ENCODE peak calls at places on chromosomes 7 and 10, in six cellular contexts. One of them, this sample, is unnamed.

GRCh38 chr7:121288894-121289293 is 39.9 kb upstream of the WNT16 start:
- DNase-seq in lower lobe of right lung: no peak
- DNase-seq in fibroblast of villous mesenchyme: peak
- DNase-seq in AG04450: peak
- DNase-seq in uterus: no peak
- DNase-seq in OCI-LY7: no peak
- DNase-seq in this sample: peak

GRCh38 chr10:118481871-118482270 is 113.6 kb downstream of the PRLHR start:
- DNase-seq in AG04450: no peak
- DNase-seq in uterus: no peak
- DNase-seq in lower lobe of right lung: no peak
- DNase-seq in fibroblast of villous mesenchyme: no peak
- DNase-seq in OCI-LY7: no peak
- DNase-seq in this sample: no peak

GRCh38 chr10:17836917-17837316 is 27.8 kb downstream of the MRC1 start:
- DNase-seq in AG04450: peak
- DNase-seq in lower lobe of right lung: no peak
- DNase-seq in fibroblast of villous mesenchyme: peak
- DNase-seq in uterus: no peak
- DNase-seq in OCI-LY7: no peak
- DNase-seq in this sample: peak

GRCh38 chr10:36177071-36177470 is 535.0 kb upstream of the FZD8 start:
- DNase-seq in fibroblast of villous mesenchyme: no peak
- DNase-seq in uterus: no peak
- DNase-seq in OCI-LY7: no peak
- DNase-seq in AG04450: no peak
- DNase-seq in lower lobe of right lung: no peak
- DNase-seq in this sample: no peak

GRCh38 chr7:4931932-4932331 is 27.1 kb downstream of the MMD2 start:
- DNase-seq in fibroblast of villous mesenchyme: no peak
- DNase-seq in AG04450: no peak
- DNase-seq in lower lobe of right lung: no peak
- DNase-seq in OCI-LY7: no peak
- DNase-seq in uterus: no peak
- DNase-seq in this sample: peak

GRCh38 chr7:48154792-48155413 is 16.4 kb upstream of the ABCA13 start:
- DNase-seq in OCI-LY7: peak
- DNase-seq in lower lobe of right lung: no peak
- DNase-seq in AG04450: no peak
- DNase-seq in uterus: no peak
- DNase-seq in fibroblast of villous mesenchyme: peak
- DNase-seq in this sample: no peak

GRCh38 chr10:44284198-44285084 is 100.5 kb downstream of the CXCL12 start:
- DNase-seq in OCI-LY7: no peak
- DNase-seq in lower lobe of right lung: no peak
- DNase-seq in fibroblast of villous mesenchyme: no peak
- DNase-seq in uterus: no peak
- DNase-seq in AG04450: no peak
- DNase-seq in this sample: no peak

GRCh38 chr7:88668591-88668990 is 90.9 kb upstream of the ZNF804B start:
- DNase-seq in AG04450: no peak
- DNase-seq in uterus: no peak
- DNase-seq in fibroblast of villous mesenchyme: no peak
- DNase-seq in lower lobe of right lung: no peak
- DNase-seq in OCI-LY7: no peak
- DNase-seq in this sample: no peak

GRCh38 chr7:518630-519428 is 817 bp downstream of the PDGFA start:
- DNase-seq in uterus: peak
- DNase-seq in AG04450: no peak
- DNase-seq in OCI-LY7: no peak
- DNase-seq in fibroblast of villous mesenchyme: peak
- DNase-seq in lower lobe of right lung: peak
- DNase-seq in this sample: peak

GRCh38 chr7:25303380-25304321 is 75.4 kb upstream of the NPVF start:
- DNase-seq in OCI-LY7: no peak
- DNase-seq in uterus: no peak
- DNase-seq in lower lobe of right lung: no peak
- DNase-seq in fibroblast of villous mesenchyme: peak
- DNase-seq in AG04450: no peak
- DNase-seq in this sample: no peak

GRCh38 chr10:129055966-129056365 is 411.1 kb upstream of the MGMT start:
- DNase-seq in fibroblast of villous mesenchyme: no peak
- DNase-seq in OCI-LY7: no peak
- DNase-seq in uterus: no peak
- DNase-seq in lower lobe of right lung: no peak
- DNase-seq in AG04450: no peak
- DNase-seq in this sample: no peak

GRCh38 chr10:60480865-60481563 is 91.3 kb upstream of the ANK3 start:
- DNase-seq in OCI-LY7: no peak
- DNase-seq in fibroblast of villous mesenchyme: peak
- DNase-seq in uterus: no peak
- DNase-seq in lower lobe of right lung: no peak
- DNase-seq in AG04450: peak
- DNase-seq in this sample: peak

GRCh38 chr7:65269150-65269856 is 104.4 kb upstream of the ZNF92 start:
- DNase-seq in AG04450: peak
- DNase-seq in lower lobe of right lung: peak
- DNase-seq in fibroblast of villous mesenchyme: peak
- DNase-seq in OCI-LY7: peak
- DNase-seq in uterus: no peak
- DNase-seq in this sample: no peak

GRCh38 chr7:47525066-47525623 is 56.8 kb downstream of the TNS3 start:
- DNase-seq in lower lobe of right lung: no peak
- DNase-seq in OCI-LY7: no peak
- DNase-seq in uterus: no peak
- DNase-seq in AG04450: no peak
- DNase-seq in fibroblast of villous mesenchyme: no peak
- DNase-seq in this sample: no peak

GRCh38 chr7:159046300-159046699 is 98.4 kb downstream of the VIPR2 start:
- DNase-seq in lower lobe of right lung: no peak
- DNase-seq in uterus: no peak
- DNase-seq in AG04450: no peak
- DNase-seq in OCI-LY7: no peak
- DNase-seq in fibroblast of villous mesenchyme: no peak
- DNase-seq in this sample: no peak

GRCh38 chr7:43877968-43878864 is 8.9 kb upstream of the MRPS24 start:
- DNase-seq in lower lobe of right lung: no peak
- DNase-seq in OCI-LY7: no peak
- DNase-seq in uterus: no peak
- DNase-seq in AG04450: no peak
- DNase-seq in fibroblast of villous mesenchyme: no peak
- DNase-seq in this sample: no peak

GRCh38 chr10:82889703-82890102 is 1014.7 kb downstream of the NRG3 start:
- DNase-seq in OCI-LY7: no peak
- DNase-seq in uterus: no peak
- DNase-seq in AG04450: no peak
- DNase-seq in lower lobe of right lung: no peak
- DNase-seq in fibroblast of villous mesenchyme: no peak
- DNase-seq in this sample: no peak

GRCh38 chr7:46369933-46370654 is 449.0 kb upstream of the IGFBP3 start:
- DNase-seq in AG04450: peak
- DNase-seq in lower lobe of right lung: no peak
- DNase-seq in uterus: no peak
- DNase-seq in fibroblast of villous mesenchyme: peak
- DNase-seq in OCI-LY7: no peak
- DNase-seq in this sample: peak

GRCh38 chr7:91330378-91331295 is 66.4 kb downstream of the FZD1 start:
- DNase-seq in OCI-LY7: no peak
- DNase-seq in fibroblast of villous mesenchyme: no peak
- DNase-seq in uterus: no peak
- DNase-seq in lower lobe of right lung: no peak
- DNase-seq in AG04450: no peak
- DNase-seq in this sample: peak

GRCh38 chr10:24215603-24216002 is 6.7 kb downstream of the KIAA1217 start:
- DNase-seq in fibroblast of villous mesenchyme: no peak
- DNase-seq in AG04450: no peak
- DNase-seq in uterus: no peak
- DNase-seq in lower lobe of right lung: no peak
- DNase-seq in OCI-LY7: no peak
- DNase-seq in this sample: no peak

GRCh38 chr7:55144333-55144954 is 125.6 kb downstream of the EGFR start:
- DNase-seq in OCI-LY7: no peak
- DNase-seq in lower lobe of right lung: no peak
- DNase-seq in fibroblast of villous mesenchyme: no peak
- DNase-seq in AG04450: no peak
- DNase-seq in uterus: no peak
- DNase-seq in this sample: peak
- TF ChIP-seq CTCF in OCI-LY7: peak
- TF ChIP-seq CTCF in lower lobe of right lung: peak
- TF ChIP-seq CTCF in fibroblast of villous mesenchyme: peak
- TF ChIP-seq CTCF in AG04450: peak
- TF ChIP-seq CTCF in uterus: no peak
- TF ChIP-seq CTCF in this sample: peak

GRCh38 chr10:52197098-52197497 is 117.0 kb upstream of the DKK1 start:
- DNase-seq in lower lobe of right lung: no peak
- DNase-seq in uterus: no peak
- DNase-seq in OCI-LY7: no peak
- DNase-seq in fibroblast of villous mesenchyme: no peak
- DNase-seq in AG04450: no peak
- DNase-seq in this sample: no peak
- H3K4me3 ChIP-seq in lower lobe of right lung: no peak
- H3K4me3 ChIP-seq in uterus: no peak
- H3K4me3 ChIP-seq in OCI-LY7: no peak
- H3K4me3 ChIP-seq in fibroblast of villous mesenchyme: no peak
- H3K4me3 ChIP-seq in AG04450: no peak
- H3K4me3 ChIP-seq in this sample: no peak

GRCh38 chr10:124012991-124013390 is 80.4 kb downstream of the CHST15 start:
- DNase-seq in uterus: no peak
- DNase-seq in fibroblast of villous mesenchyme: no peak
- DNase-seq in lower lobe of right lung: peak
- DNase-seq in AG04450: no peak
- DNase-seq in OCI-LY7: no peak
- DNase-seq in this sample: no peak

GRCh38 chr10:124010563-124011131 is 82.8 kb downstream of the CHST15 start:
- DNase-seq in AG04450: no peak
- DNase-seq in fibroblast of villous mesenchyme: no peak
- DNase-seq in lower lobe of right lung: peak
- DNase-seq in uterus: peak
- DNase-seq in OCI-LY7: no peak
- DNase-seq in this sample: no peak

GRCh38 chr10:124012583-124012982 is 80.8 kb downstream of the CHST15 start:
- DNase-seq in fibroblast of villous mesenchyme: no peak
- DNase-seq in lower lobe of right lung: no peak
- DNase-seq in AG04450: no peak
- DNase-seq in uterus: no peak
- DNase-seq in OCI-LY7: no peak
- DNase-seq in this sample: no peak

GRCh38 chr10:124011464-124011863 is 81.9 kb downstream of the CHST15 start:
- DNase-seq in AG04450: no peak
- DNase-seq in OCI-LY7: no peak
- DNase-seq in uterus: no peak
- DNase-seq in fibroblast of villous mesenchyme: no peak
- DNase-seq in lower lobe of right lung: peak
- DNase-seq in this sample: no peak

DNA sequence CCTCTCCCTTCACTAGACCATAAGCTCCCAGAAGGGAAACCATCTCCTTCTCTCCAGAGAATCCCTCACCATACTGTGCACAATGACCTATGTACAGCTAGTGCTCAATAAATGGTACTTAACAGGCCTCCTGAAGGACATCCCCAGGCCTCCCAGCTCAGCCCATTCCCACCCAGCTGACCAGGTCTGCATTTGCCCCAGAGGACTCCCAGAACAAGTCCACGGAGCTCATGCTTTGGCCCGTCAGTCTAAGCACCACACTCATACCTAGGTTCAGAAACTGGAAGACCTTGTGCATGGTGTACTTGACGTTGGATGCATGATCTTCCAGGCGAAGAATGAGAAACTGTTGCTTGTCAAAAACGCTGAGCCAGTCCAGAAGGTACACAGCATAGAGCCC is 81.3 kb downstream of the CHST15 start:
- DNase-seq in AG04450: no peak
- DNase-seq in fibroblast of villous mesenchyme: no peak
- DNase-seq in uterus: no peak
- DNase-seq in OCI-LY7: no peak
- DNase-seq in lower lobe of right lung: peak
- DNase-seq in this sample: no peak
- TF ChIP-seq CTCF in AG04450: no peak
- TF ChIP-seq CTCF in fibroblast of villous mesenchyme: no peak
- TF ChIP-seq CTCF in uterus: no peak
- TF ChIP-seq CTCF in OCI-LY7: no peak
- TF ChIP-seq CTCF in lower lobe of right lung: no peak
- TF ChIP-seq CTCF in this sample: no peak

DNA sequence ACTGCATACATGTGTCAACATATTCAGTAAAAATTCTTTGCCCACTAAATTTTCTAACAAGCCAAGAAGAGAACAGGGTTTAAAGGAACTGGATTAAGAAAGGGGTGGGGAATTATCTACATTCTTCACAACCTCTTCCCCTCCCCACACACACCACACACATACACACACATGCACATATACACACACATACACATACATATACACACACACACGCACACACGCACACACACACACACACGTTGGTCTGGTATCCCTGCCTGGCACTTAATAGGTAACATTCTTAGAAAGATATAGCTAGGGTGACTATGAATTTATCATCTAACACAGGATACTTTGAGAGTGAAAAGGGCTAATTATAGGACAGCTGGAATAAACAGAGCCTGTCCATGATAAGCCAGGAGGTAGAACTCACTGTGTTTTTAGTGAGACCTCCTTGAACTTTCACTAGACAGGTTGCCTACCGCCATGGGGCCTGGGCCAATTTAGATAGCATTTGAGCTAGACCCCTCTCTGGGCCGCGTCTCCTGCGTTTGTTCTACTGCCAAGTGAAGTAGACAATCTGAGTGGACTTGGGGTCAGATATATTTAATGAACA is 33.1 kb upstream of the EPC1 start:
- DNase-seq in fibroblast of villous mesenchyme: no peak
- DNase-seq in uterus: no peak
- DNase-seq in AG04450: no peak
- DNase-seq in lower lobe of right lung: no peak
- DNase-seq in OCI-LY7: no peak
- DNase-seq in this sample: no peak
- H3K4me3 ChIP-seq in fibroblast of villous mesenchyme: no peak
- H3K4me3 ChIP-seq in uterus: no peak
- H3K4me3 ChIP-seq in AG04450: no peak
- H3K4me3 ChIP-seq in lower lobe of right lung: peak
- H3K4me3 ChIP-seq in OCI-LY7: peak
- H3K4me3 ChIP-seq in this sample: no peak

DNA sequence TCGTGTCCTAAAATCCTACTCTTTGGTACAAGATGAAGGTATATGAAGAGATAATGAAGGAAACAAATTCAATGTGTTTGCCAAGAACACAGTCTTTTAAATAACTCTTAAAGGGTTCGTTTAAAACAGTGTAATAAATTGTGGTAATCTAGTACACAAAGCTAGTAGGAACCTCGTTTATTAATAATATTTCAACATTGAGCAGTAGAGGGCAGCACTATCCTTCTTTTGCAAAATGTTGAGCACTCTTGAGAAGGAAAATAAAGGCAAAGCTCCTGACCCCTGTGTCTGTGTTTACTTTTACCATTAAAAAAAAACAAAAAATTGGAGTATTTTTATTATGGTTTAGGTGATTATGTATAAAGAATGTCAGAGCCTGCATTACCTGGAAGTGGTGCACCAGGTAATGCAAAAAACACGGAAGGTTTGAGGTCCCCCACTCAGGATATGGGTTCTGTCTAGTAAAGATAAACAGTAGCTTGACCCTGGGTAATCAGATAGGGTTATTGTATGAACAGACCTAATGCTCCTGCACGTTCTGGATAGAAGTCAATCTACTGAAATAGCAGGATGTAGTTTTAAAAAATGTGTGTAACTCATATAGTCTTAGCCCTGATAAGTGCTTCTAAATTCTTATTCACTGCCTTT is 5.7 kb upstream of the GOT1 start:
- DNase-seq in uterus: no peak
- DNase-seq in AG04450: peak
- DNase-seq in lower lobe of right lung: no peak
- DNase-seq in fibroblast of villous mesenchyme: peak
- DNase-seq in OCI-LY7: peak
- DNase-seq in this sample: peak
- TF ChIP-seq CTCF in uterus: peak
- TF ChIP-seq CTCF in AG04450: peak
- TF ChIP-seq CTCF in lower lobe of right lung: peak
- TF ChIP-seq CTCF in fibroblast of villous mesenchyme: peak
- TF ChIP-seq CTCF in OCI-LY7: peak
- TF ChIP-seq CTCF in this sample: peak

This sample was measured in foreskin fibroblast.